ENCODE peak calls at places on chromosomes 16 and 17, in four cellular contexts. One of them, this sample, is unnamed.

GRCh38 chr16:50776042-50776441 is 34.2 kb downstream of the CYLD start:
- DNase-seq in K562: no peak
- DNase-seq in dorsolateral prefrontal cortex: no peak
- DNase-seq in stomach: no peak
- DNase-seq in this sample: no peak

GRCh38 chr17:49894761-49895160 is 46.9 kb upstream of the TAC4 start:
- DNase-seq in K562: no peak
- DNase-seq in dorsolateral prefrontal cortex: no peak
- DNase-seq in stomach: no peak
- DNase-seq in this sample: peak; percentile 52

GRCh38 chr17:8103549-8103948 is 14.8 kb downstream of the ALOXE3 start:
- DNase-seq in K562: no peak
- DNase-seq in dorsolateral prefrontal cortex: no peak
- DNase-seq in stomach: peak; percentile 61
- DNase-seq in this sample: no peak

GRCh38 chr16:10090816-10091215 is 91.4 kb downstream of the GRIN2A start:
- DNase-seq in K562: no peak
- DNase-seq in dorsolateral prefrontal cortex: no peak
- DNase-seq in stomach: no peak
- DNase-seq in this sample: no peak

GRCh38 chr16:3129137-3130131 is 5.4 kb upstream of the ZNF213 start:
- DNase-seq in K562: peak; percentile 49
- DNase-seq in dorsolateral prefrontal cortex: peak; percentile 79
- DNase-seq in stomach: peak; percentile 73
- DNase-seq in this sample: peak; percentile 78

GRCh38 chr16:86577314-86577971 is 906 bp upstream of the FOXL1 start:
- DNase-seq in K562: no peak
- DNase-seq in dorsolateral prefrontal cortex: no peak
- DNase-seq in stomach: no peak
- DNase-seq in this sample: no peak

GRCh38 chr16:57159447-57159846 is 26.4 kb downstream of the PSME3IP1 start:
- DNase-seq in K562: no peak
- DNase-seq in dorsolateral prefrontal cortex: no peak
- DNase-seq in stomach: no peak
- DNase-seq in this sample: no peak

GRCh38 chr17:14098246-14098645 is 28.9 kb downstream of the COX10 start:
- DNase-seq in K562: no peak
- DNase-seq in dorsolateral prefrontal cortex: no peak
- DNase-seq in stomach: no peak
- DNase-seq in this sample: no peak

GRCh38 chr17:35372846-35373531 is 432 bp downstream of the SLFN11 start:
- DNase-seq in K562: no peak
- DNase-seq in dorsolateral prefrontal cortex: no peak
- DNase-seq in stomach: peak; percentile 32
- DNase-seq in this sample: peak; percentile 53

GRCh38 chr16:22322021-22322471 is 24.8 kb downstream of the POLR3E start:
- DNase-seq in K562: no peak
- DNase-seq in dorsolateral prefrontal cortex: no peak
- DNase-seq in stomach: no peak
- DNase-seq in this sample: no peak

GRCh38 chr17:6969323-6969726 is 26.5 kb upstream of the ALOX12 start:
- DNase-seq in K562: no peak
- DNase-seq in dorsolateral prefrontal cortex: no peak
- DNase-seq in stomach: no peak
- DNase-seq in this sample: no peak

GRCh38 chr16:62035115-62036092 is 834 bp downstream of the CDH8 start:
- DNase-seq in K562: no peak
- DNase-seq in dorsolateral prefrontal cortex: peak; percentile 68
- DNase-seq in stomach: no peak
- DNase-seq in this sample: no peak

GRCh38 chr17:34706029-34706428 is 126.6 kb downstream of the TMEM132E start:
- DNase-seq in K562: peak; percentile 24
- DNase-seq in dorsolateral prefrontal cortex: no peak
- DNase-seq in stomach: no peak
- DNase-seq in this sample: no peak

GRCh38 chr17:49993423-49994037 is 1.5 kb downstream of the DLX3 start:
- DNase-seq in K562: no peak
- DNase-seq in dorsolateral prefrontal cortex: no peak
- DNase-seq in stomach: peak; percentile 43
- DNase-seq in this sample: peak; percentile 53

GRCh38 chr17:72097144-72097543 is 23.7 kb upstream of the SOX9 start:
- DNase-seq in K562: no peak
- DNase-seq in dorsolateral prefrontal cortex: no peak
- DNase-seq in stomach: no peak
- DNase-seq in this sample: no peak

GRCh38 chr17:73201215-73202069 is 8.6 kb downstream of the COG1 start:
- DNase-seq in K562: peak; percentile 73
- DNase-seq in dorsolateral prefrontal cortex: no peak
- DNase-seq in stomach: no peak
- DNase-seq in this sample: no peak

GRCh38 chr17:82587234-82588086 is 60.8 kb downstream of the WDR45B start:
- DNase-seq in K562: no peak
- DNase-seq in dorsolateral prefrontal cortex: no peak
- DNase-seq in stomach: no peak
- DNase-seq in this sample: peak; percentile 73

GRCh38 chr17:44948315-44948795 is 782 bp upstream of the KIF18B start:
- DNase-seq in K562: no peak
- DNase-seq in dorsolateral prefrontal cortex: no peak
- DNase-seq in stomach: no peak
- DNase-seq in this sample: no peak

GRCh38 chr17:4301066-4301465 is 37.3 kb upstream of the ANKFY1 start:
- DNase-seq in K562: no peak
- DNase-seq in dorsolateral prefrontal cortex: peak; percentile 64
- DNase-seq in stomach: no peak
- DNase-seq in this sample: no peak

GRCh38 chr17:79326814-79327213 is 252.2 kb downstream of the ENGASE start:
- DNase-seq in K562: no peak
- DNase-seq in dorsolateral prefrontal cortex: no peak
- DNase-seq in stomach: no peak
- DNase-seq in this sample: no peak
- H3K27me3 ChIP-seq in K562: no peaks in the 10 kb centered on the region
- H3K27me3 ChIP-seq in dorsolateral prefrontal cortex: no peaks in the 10 kb centered on the region
- H3K27me3 ChIP-seq in stomach: peaks cover 95% of the 10 kb centered on the region
- H3K27me3 ChIP-seq in this sample: peaks cover 31% of the 10 kb centered on the region

GRCh38 chr17:81287155-81287554 is 8.0 kb downstream of the SLC38A10 start:
- DNase-seq in K562: no peak
- DNase-seq in dorsolateral prefrontal cortex: no peak
- DNase-seq in stomach: no peak
- DNase-seq in this sample: no peak

GRCh38 chr17:81285894-81286293 is 9.2 kb downstream of the SLC38A10 start:
- DNase-seq in K562: no peak
- DNase-seq in dorsolateral prefrontal cortex: no peak
- DNase-seq in stomach: no peak
- DNase-seq in this sample: no peak

GRCh38 chr17:81282876-81283275 is 12.2 kb downstream of the SLC38A10 start:
- DNase-seq in K562: no peak
- DNase-seq in dorsolateral prefrontal cortex: no peak
- DNase-seq in stomach: no peak
- DNase-seq in this sample: no peak

GRCh38 chr17:81286491-81287145 is 8.5 kb downstream of the SLC38A10 start:
- DNase-seq in K562: no peak
- DNase-seq in dorsolateral prefrontal cortex: no peak
- DNase-seq in stomach: no peak
- DNase-seq in this sample: no peak

GRCh38 chr17:81285179-81285878 is 9.8 kb downstream of the SLC38A10 start:
- DNase-seq in K562: peak; percentile 80
- DNase-seq in dorsolateral prefrontal cortex: no peak
- DNase-seq in stomach: peak; percentile 56
- DNase-seq in this sample: peak; percentile 91
- H3K27ac ChIP-seq in K562: peak overlapping the region; percentile 84
- H3K27ac ChIP-seq in dorsolateral prefrontal cortex: peak overlapping the region; percentile 67
- H3K27ac ChIP-seq in stomach: no peak overlapping the region
- H3K27ac ChIP-seq in this sample: peak overlapping the region; percentile 84

GRCh38 chr17:39846205-39846604 is 17.9 kb downstream of the IKZF3 start:
- DNase-seq in K562: no peak
- DNase-seq in dorsolateral prefrontal cortex: no peak
- DNase-seq in stomach: no peak
- DNase-seq in this sample: no peak

GRCh38 chr17:39845052-39845976 is 18.8 kb downstream of the IKZF3 start:
- DNase-seq in K562: no peak
- DNase-seq in dorsolateral prefrontal cortex: no peak
- DNase-seq in stomach: no peak
- DNase-seq in this sample: no peak

GRCh38 chr17:39852239-39852638 is 11.9 kb downstream of the IKZF3 start:
- DNase-seq in K562: peak; percentile 26
- DNase-seq in dorsolateral prefrontal cortex: no peak
- DNase-seq in stomach: no peak
- DNase-seq in this sample: no peak

GRCh38 chr17:39848600-39848999 is 15.5 kb downstream of the IKZF3 start:
- DNase-seq in K562: no peak
- DNase-seq in dorsolateral prefrontal cortex: no peak
- DNase-seq in stomach: no peak
- DNase-seq in this sample: no peak
- H3K27me3 ChIP-seq in K562: peaks cover 2% of the 10 kb centered on the region
- H3K27me3 ChIP-seq in dorsolateral prefrontal cortex: no peaks in the 10 kb centered on the region
- H3K27me3 ChIP-seq in stomach: peaks cover 32% of the 10 kb centered on the region
- H3K27me3 ChIP-seq in this sample: no peaks in the 10 kb centered on the region

DNA sequence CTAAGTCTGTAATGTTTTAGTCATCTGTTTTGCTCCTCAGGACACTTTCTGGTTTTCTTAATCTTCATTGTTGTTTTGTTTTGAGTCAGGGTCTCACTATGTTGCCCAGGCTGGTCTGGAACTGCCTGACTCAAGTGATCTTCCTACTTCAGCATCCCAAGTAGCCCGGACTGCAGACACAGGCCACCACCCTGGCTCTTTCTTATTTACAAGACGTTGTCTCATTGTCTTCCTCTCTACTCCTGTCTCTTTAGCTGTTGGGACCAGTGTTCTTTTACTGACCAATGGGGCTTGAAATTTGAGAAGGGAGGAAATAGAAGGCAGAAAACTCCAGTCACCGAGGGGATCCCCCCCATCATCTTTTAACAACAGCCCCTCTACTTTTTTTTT is 1.2 kb downstream of the SCPEP1 start:
- DNase-seq in K562: no peak
- DNase-seq in dorsolateral prefrontal cortex: no peak
- DNase-seq in stomach: no peak
- DNase-seq in this sample: no peak
- H3K27ac ChIP-seq in K562: no peak overlapping the region
- H3K27ac ChIP-seq in dorsolateral prefrontal cortex: peak overlapping the region; percentile 76
- H3K27ac ChIP-seq in stomach: no peak overlapping the region
- H3K27ac ChIP-seq in this sample: peak overlapping the region; percentile 51

GRCh38 chr16:53130193-53131049 is 75.6 kb downstream of the CHD9 start:
- DNase-seq in K562: peak; percentile 99
- DNase-seq in dorsolateral prefrontal cortex: peak; percentile 95
- DNase-seq in stomach: peak; percentile 97
- DNase-seq in this sample: peak; percentile 98
- H3K27me3 ChIP-seq in K562: no peaks in the 10 kb centered on the region
- H3K27me3 ChIP-seq in dorsolateral prefrontal cortex: no peaks in the 10 kb centered on the region
- H3K27me3 ChIP-seq in stomach: no peaks in the 10 kb centered on the region
- H3K27me3 ChIP-seq in this sample: no peaks in the 10 kb centered on the region

GRCh38 chr16:14303654-14304394 is 232.7 kb downstream of the MRTFB start:
- DNase-seq in K562: peak; percentile 54
- DNase-seq in dorsolateral prefrontal cortex: no peak
- DNase-seq in stomach: no peak
- DNase-seq in this sample: no peak

GRCh38 chr16:14302399-14303181 is 231.5 kb downstream of the MRTFB start:
- DNase-seq in K562: peak; percentile 54
- DNase-seq in dorsolateral prefrontal cortex: peak; percentile 61
- DNase-seq in stomach: no peak
- DNase-seq in this sample: no peak

GRCh38 chr16:14304891-14305459 is 233.9 kb downstream of the MRTFB start:
- DNase-seq in K562: no peak
- DNase-seq in dorsolateral prefrontal cortex: no peak
- DNase-seq in stomach: no peak
- DNase-seq in this sample: no peak

GRCh38 chr16:14302031-14302398 is 230.9 kb downstream of the MRTFB start:
- DNase-seq in K562: peak; percentile 88
- DNase-seq in dorsolateral prefrontal cortex: peak; percentile 62
- DNase-seq in stomach: peak; percentile 62
- DNase-seq in this sample: no peak

GRCh38 chr16:14303182-14303618 is 232.1 kb downstream of the MRTFB start:
- DNase-seq in K562: no peak
- DNase-seq in dorsolateral prefrontal cortex: no peak
- DNase-seq in stomach: no peak
- DNase-seq in this sample: no peak
- H3K27ac ChIP-seq in K562: peak overlapping the region; percentile 70
- H3K27ac ChIP-seq in dorsolateral prefrontal cortex: peak overlapping the region; percentile 74
- H3K27ac ChIP-seq in stomach: no peak overlapping the region
- H3K27ac ChIP-seq in this sample: no peak overlapping the region

DNA sequence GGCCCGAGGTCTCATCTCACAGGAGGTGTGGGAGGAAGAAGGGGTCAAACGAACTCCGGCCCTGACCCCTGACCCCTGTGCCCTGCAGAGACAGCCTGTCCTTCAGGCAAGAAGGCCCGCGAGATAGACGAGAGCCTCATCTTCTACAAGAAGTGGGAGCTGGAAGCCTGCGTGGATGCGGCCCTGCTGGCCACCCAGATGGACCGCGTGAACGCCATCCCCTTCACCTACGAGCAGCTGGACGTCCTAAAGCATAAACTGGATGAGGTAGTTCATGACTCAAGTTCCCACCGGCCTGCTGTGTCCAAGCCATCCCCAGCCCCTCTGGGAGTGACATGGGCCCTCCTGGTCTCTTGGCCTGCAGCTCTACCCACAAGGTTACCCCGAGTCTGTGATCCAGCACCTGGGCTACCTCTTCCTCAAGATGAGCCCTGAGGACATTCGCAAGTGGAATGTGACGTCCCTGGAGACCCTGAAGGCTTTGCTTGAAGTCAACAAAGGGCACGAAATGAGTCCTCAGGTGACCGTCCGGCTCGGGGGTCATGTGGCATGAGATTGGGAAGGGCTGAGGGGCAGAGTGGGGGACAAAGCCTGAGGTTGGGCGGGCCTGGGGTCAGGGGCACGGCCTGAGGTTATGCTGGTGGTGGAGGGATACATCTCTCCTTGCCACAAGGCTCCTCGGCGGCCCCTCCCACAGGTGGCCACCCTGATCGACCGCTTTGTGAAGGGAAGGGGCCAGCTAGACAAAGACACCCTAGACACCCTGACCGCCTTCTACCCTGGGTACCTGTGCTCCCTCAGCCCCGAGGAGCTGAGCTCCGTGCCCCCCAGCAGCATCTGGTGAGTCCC is 5.7 kb downstream of the MSLN start:
- DNase-seq in K562: no peak
- DNase-seq in dorsolateral prefrontal cortex: no peak
- DNase-seq in stomach: no peak
- DNase-seq in this sample: no peak
- H3K27me3 ChIP-seq in K562: no peaks in the 10 kb centered on the region
- H3K27me3 ChIP-seq in dorsolateral prefrontal cortex: no peaks in the 10 kb centered on the region
- H3K27me3 ChIP-seq in stomach: peaks cover 78% of the 10 kb centered on the region
- H3K27me3 ChIP-seq in this sample: no peaks in the 10 kb centered on the region